ENCODE peak calls at places on chromosomes 1 and 21, in six cellular contexts. One of them, this sample, is unnamed.

GRCh38 chr1:200900877-200901276 is 6.2 kb downstream of the INAVA start:
- DNase-seq in transverse colon: no peak
- DNase-seq in K562: no peak
- DNase-seq in neural progenitor cell: no peak
- DNase-seq in IMR-90: no peak
- DNase-seq in heart left ventricle: no peak
- DNase-seq in this sample: no peak

GRCh38 chr1:8006037-8006963 is 19.8 kb downstream of the ERRFI1 start:
- DNase-seq in transverse colon: no peak
- DNase-seq in K562: no peak
- DNase-seq in neural progenitor cell: no peak
- DNase-seq in IMR-90: no peak
- DNase-seq in heart left ventricle: no peak
- DNase-seq in this sample: no peak

GRCh38 chr1:185224132-185224531 is 67.2 kb downstream of the SWT1 start:
- DNase-seq in transverse colon: no peak
- DNase-seq in K562: no peak
- DNase-seq in neural progenitor cell: no peak
- DNase-seq in IMR-90: no peak
- DNase-seq in heart left ventricle: no peak
- DNase-seq in this sample: no peak

GRCh38 chr1:67773462-67773861 is 59.8 kb downstream of the GNG12 start:
- DNase-seq in transverse colon: no peak
- DNase-seq in K562: no peak
- DNase-seq in neural progenitor cell: no peak
- DNase-seq in IMR-90: peak
- DNase-seq in heart left ventricle: no peak
- DNase-seq in this sample: no peak

GRCh38 chr1:43197343-43198127 is 25.4 kb downstream of the CFAP57 start:
- DNase-seq in transverse colon: no peak
- DNase-seq in K562: no peak
- DNase-seq in neural progenitor cell: no peak
- DNase-seq in IMR-90: no peak
- DNase-seq in heart left ventricle: no peak
- DNase-seq in this sample: no peak

GRCh38 chr21:18832950-18833349 is 429.4 kb upstream of the TMPRSS15 start:
- DNase-seq in transverse colon: no peak
- DNase-seq in K562: no peak
- DNase-seq in neural progenitor cell: no peak
- DNase-seq in IMR-90: no peak
- DNase-seq in heart left ventricle: no peak
- DNase-seq in this sample: no peak

GRCh38 chr1:154730251-154730650 is 122.3 kb upstream of the ADAR start:
- DNase-seq in transverse colon: no peak
- DNase-seq in K562: no peak
- DNase-seq in neural progenitor cell: no peak
- DNase-seq in IMR-90: peak
- DNase-seq in heart left ventricle: no peak
- DNase-seq in this sample: no peak

GRCh38 chr1:200355815-200356214 is 54.0 kb downstream of the ZNF281 start:
- DNase-seq in transverse colon: no peak
- DNase-seq in K562: no peak
- DNase-seq in neural progenitor cell: no peak
- DNase-seq in IMR-90: no peak
- DNase-seq in heart left ventricle: no peak
- DNase-seq in this sample: no peak

GRCh38 chr1:31750858-31751638 is 13.1 kb downstream of the ADGRB2 start:
- DNase-seq in transverse colon: peak
- DNase-seq in K562: no peak
- DNase-seq in neural progenitor cell: no peak
- DNase-seq in IMR-90: peak
- DNase-seq in heart left ventricle: no peak
- DNase-seq in this sample: no peak

GRCh38 chr1:19023787-19024186 is 67.3 kb upstream of the IFFO2 start:
- DNase-seq in transverse colon: no peak
- DNase-seq in K562: no peak
- DNase-seq in neural progenitor cell: no peak
- DNase-seq in IMR-90: no peak
- DNase-seq in heart left ventricle: no peak
- DNase-seq in this sample: no peak

GRCh38 chr1:30425046-30425445 is 298.3 kb downstream of the MATN1 start:
- DNase-seq in transverse colon: no peak
- DNase-seq in K562: no peak
- DNase-seq in neural progenitor cell: no peak
- DNase-seq in IMR-90: no peak
- DNase-seq in heart left ventricle: no peak
- DNase-seq in this sample: no peak

GRCh38 chr1:84774674-84775548 is 84.7 kb upstream of the SSX2IP start:
- DNase-seq in transverse colon: no peak
- DNase-seq in K562: no peak
- DNase-seq in neural progenitor cell: peak
- DNase-seq in IMR-90: no peak
- DNase-seq in heart left ventricle: no peak
- DNase-seq in this sample: no peak

GRCh38 chr1:30242722-30243465 is 480.5 kb downstream of the MATN1 start:
- DNase-seq in transverse colon: no peak
- DNase-seq in K562: no peak
- DNase-seq in neural progenitor cell: no peak
- DNase-seq in IMR-90: no peak
- DNase-seq in heart left ventricle: no peak
- DNase-seq in this sample: no peak

GRCh38 chr21:44427241-44428120 is 27.8 kb upstream of the LRRC3 start:
- DNase-seq in transverse colon: no peak
- DNase-seq in K562: no peak
- DNase-seq in neural progenitor cell: no peak
- DNase-seq in IMR-90: no peak
- DNase-seq in heart left ventricle: no peak
- DNase-seq in this sample: no peak

GRCh38 chr1:1975535-1975934 is 28.1 kb downstream of the CFAP74 start:
- DNase-seq in transverse colon: no peak
- DNase-seq in K562: no peak
- DNase-seq in neural progenitor cell: no peak
- DNase-seq in IMR-90: no peak
- DNase-seq in heart left ventricle: no peak
- DNase-seq in this sample: no peak

GRCh38 chr1:3462356-3463012 is 8.0 kb downstream of the ARHGEF16 start:
- DNase-seq in transverse colon: no peak
- DNase-seq in K562: no peak
- DNase-seq in neural progenitor cell: no peak
- DNase-seq in IMR-90: no peak
- DNase-seq in heart left ventricle: peak
- DNase-seq in this sample: no peak

GRCh38 chr1:44531785-44532566 is 126.9 kb downstream of the RNF220 start:
- DNase-seq in transverse colon: no peak
- DNase-seq in K562: peak
- DNase-seq in neural progenitor cell: no peak
- DNase-seq in IMR-90: peak
- DNase-seq in heart left ventricle: no peak
- DNase-seq in this sample: no peak

GRCh38 chr1:227281371-227281770 is 36.9 kb downstream of the CDC42BPA start:
- DNase-seq in transverse colon: no peak
- DNase-seq in K562: no peak
- DNase-seq in neural progenitor cell: no peak
- DNase-seq in IMR-90: no peak
- DNase-seq in heart left ventricle: no peak
- DNase-seq in this sample: no peak

GRCh38 chr1:78070758-78071157 is 25.0 kb downstream of the GIPC2 start:
- DNase-seq in transverse colon: no peak
- DNase-seq in K562: no peak
- DNase-seq in neural progenitor cell: no peak
- DNase-seq in IMR-90: peak
- DNase-seq in heart left ventricle: no peak
- DNase-seq in this sample: no peak

GRCh38 chr1:20343149-20343936 is 52.7 kb downstream of the VWA5B1 start:
- DNase-seq in transverse colon: no peak
- DNase-seq in K562: peak
- DNase-seq in neural progenitor cell: peak
- DNase-seq in IMR-90: no peak
- DNase-seq in heart left ventricle: no peak
- DNase-seq in this sample: peak

GRCh38 chr1:240575976-240576666 is 35.8 kb downstream of the GREM2 start:
- DNase-seq in transverse colon: no peak
- DNase-seq in K562: no peak
- DNase-seq in neural progenitor cell: no peak
- DNase-seq in IMR-90: peak
- DNase-seq in heart left ventricle: no peak
- DNase-seq in this sample: no peak

GRCh38 chr1:147851149-147851548 is 51.4 kb upstream of the GJA8 start:
- DNase-seq in transverse colon: no peak
- DNase-seq in K562: peak
- DNase-seq in neural progenitor cell: no peak
- DNase-seq in IMR-90: peak
- DNase-seq in heart left ventricle: no peak
- DNase-seq in this sample: no peak

DNA sequence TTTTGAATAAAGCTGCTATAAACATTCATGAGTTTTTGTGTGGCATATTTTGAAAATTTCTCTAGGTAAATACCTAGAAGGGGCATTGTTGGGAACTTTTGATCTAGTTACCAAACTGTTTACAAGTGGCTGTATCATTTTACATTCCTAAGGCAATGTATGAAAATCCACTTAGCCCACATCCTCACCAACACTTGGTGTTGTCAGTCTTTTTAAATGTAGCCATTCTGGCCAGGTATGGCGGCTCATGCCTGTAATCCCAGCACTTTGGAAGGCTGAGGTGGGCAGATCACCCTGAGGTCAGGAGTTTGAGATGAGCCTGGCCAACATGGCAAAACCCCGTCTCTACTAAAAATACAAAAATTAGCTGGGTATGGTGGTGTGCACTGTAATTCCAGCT is 5.9 kb upstream of the KCNE2 start:
- DNase-seq in transverse colon: no peak
- DNase-seq in K562: no peak
- DNase-seq in neural progenitor cell: no peak
- DNase-seq in IMR-90: no peak
- DNase-seq in heart left ventricle: no peak
- DNase-seq in this sample: no peak
- H3K4me3 ChIP-seq in transverse colon: no peak
- H3K4me3 ChIP-seq in K562: no peak
- H3K4me3 ChIP-seq in neural progenitor cell: no peak
- H3K4me3 ChIP-seq in IMR-90: no peak
- H3K4me3 ChIP-seq in heart left ventricle: no peak
- H3K4me3 ChIP-seq in this sample: no peak

GRCh38 chr21:42471206-42471605 is 24.8 kb downstream of the RSPH1 start:
- DNase-seq in transverse colon: peak
- DNase-seq in K562: no peak
- DNase-seq in neural progenitor cell: no peak
- DNase-seq in IMR-90: no peak
- DNase-seq in heart left ventricle: no peak
- DNase-seq in this sample: no peak
- H3K4me3 ChIP-seq in transverse colon: no peak
- H3K4me3 ChIP-seq in K562: no peak
- H3K4me3 ChIP-seq in neural progenitor cell: no peak
- H3K4me3 ChIP-seq in IMR-90: no peak
- H3K4me3 ChIP-seq in heart left ventricle: no peak
- H3K4me3 ChIP-seq in this sample: no peak

GRCh38 chr21:38821959-38822682 is 16.4 kb downstream of the ETS2 start:
- DNase-seq in transverse colon: no peak
- DNase-seq in K562: no peak
- DNase-seq in neural progenitor cell: no peak
- DNase-seq in IMR-90: no peak
- DNase-seq in heart left ventricle: no peak
- DNase-seq in this sample: no peak
- H3K4me3 ChIP-seq in transverse colon: no peak
- H3K4me3 ChIP-seq in K562: no peak
- H3K4me3 ChIP-seq in neural progenitor cell: no peak
- H3K4me3 ChIP-seq in IMR-90: no peak
- H3K4me3 ChIP-seq in heart left ventricle: no peak
- H3K4me3 ChIP-seq in this sample: no peak

DNA sequence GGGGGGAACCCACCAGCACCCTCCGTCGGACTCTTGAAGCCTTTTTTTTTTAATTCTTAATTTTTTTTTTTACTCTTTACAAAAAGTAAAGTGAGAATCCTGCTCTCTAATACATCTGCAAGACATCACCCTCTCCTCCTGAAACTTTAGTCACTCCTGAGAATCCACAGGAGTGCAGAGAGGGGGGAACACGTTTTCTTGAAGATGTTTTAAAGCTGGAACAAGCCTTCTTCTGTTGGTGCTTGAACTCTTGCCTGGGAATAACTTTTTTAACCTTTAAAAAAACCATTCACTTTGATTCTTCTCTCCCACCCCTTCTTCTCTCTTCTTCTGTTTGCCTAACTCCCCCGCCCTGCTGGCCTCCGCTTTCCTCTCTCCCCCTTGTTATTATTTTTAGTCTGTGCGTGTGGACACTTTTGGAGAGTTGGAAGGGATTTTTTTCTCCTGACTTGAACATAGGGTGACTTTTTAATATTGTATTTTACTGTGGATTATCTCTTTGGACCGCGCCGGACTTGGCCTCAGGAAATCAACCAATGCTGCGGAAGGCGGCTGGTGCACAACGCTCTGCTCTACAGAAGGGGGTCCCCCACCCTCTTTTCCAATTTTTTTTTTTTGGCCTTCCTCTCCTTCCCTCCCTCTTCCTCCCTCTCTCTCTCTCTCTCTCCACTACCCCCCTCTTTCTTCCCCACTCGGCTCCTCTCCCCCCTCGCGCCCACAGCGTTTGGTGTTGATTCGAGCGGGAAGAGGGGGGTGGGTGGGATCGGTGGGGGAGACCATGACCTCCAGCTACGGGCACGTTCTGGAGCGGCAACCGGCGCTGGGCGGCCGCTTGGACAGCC is at the start of gene PRRX1:
- DNase-seq in transverse colon: no peak
- DNase-seq in K562: no peak
- DNase-seq in neural progenitor cell: no peak
- DNase-seq in IMR-90: peak
- DNase-seq in heart left ventricle: peak
- DNase-seq in this sample: peak
- H3K4me3 ChIP-seq in transverse colon: peak
- H3K4me3 ChIP-seq in K562: no peak
- H3K4me3 ChIP-seq in neural progenitor cell: peak
- H3K4me3 ChIP-seq in IMR-90: peak
- H3K4me3 ChIP-seq in heart left ventricle: peak
- H3K4me3 ChIP-seq in this sample: peak